ENCODE peak calls at places on chromosome 10, in seven cellular contexts. One of them, this sample, is unnamed.

GRCh38 chr10:91653214-91653875 is 20.5 kb upstream of the PPP1R3C start:
- DNase-seq in vagina: no peak
- DNase-seq in neural progenitor cell: no peak
- DNase-seq in heart right ventricle: no peak
- DNase-seq in cardiac fibroblast: peak
- DNase-seq in transverse colon: no peak
- DNase-seq in right atrium auricular region: no peak
- DNase-seq in this sample: no peak

GRCh38 chr10:14971867-14972448 is 12.8 kb downstream of the MEIG1 start:
- DNase-seq in vagina: no peak
- DNase-seq in neural progenitor cell: peak
- DNase-seq in heart right ventricle: no peak
- DNase-seq in cardiac fibroblast: peak
- DNase-seq in transverse colon: peak
- DNase-seq in right atrium auricular region: no peak
- DNase-seq in this sample: peak

GRCh38 chr10:69344591-69345244 is 66.4 kb downstream of the HK1 start:
- DNase-seq in vagina: no peak
- DNase-seq in neural progenitor cell: no peak
- DNase-seq in heart right ventricle: no peak
- DNase-seq in cardiac fibroblast: no peak
- DNase-seq in transverse colon: no peak
- DNase-seq in right atrium auricular region: no peak
- DNase-seq in this sample: no peak

GRCh38 chr10:116464257-116464656 is 36.6 kb downstream of the PNLIPRP3 start:
- DNase-seq in vagina: no peak
- DNase-seq in neural progenitor cell: no peak
- DNase-seq in heart right ventricle: no peak
- DNase-seq in cardiac fibroblast: no peak
- DNase-seq in transverse colon: no peak
- DNase-seq in right atrium auricular region: no peak
- DNase-seq in this sample: no peak

GRCh38 chr10:47245731-47246350 is 54.2 kb upstream of the GDF10 start:
- DNase-seq in vagina: peak
- DNase-seq in neural progenitor cell: no peak
- DNase-seq in heart right ventricle: no peak
- DNase-seq in cardiac fibroblast: no peak
- DNase-seq in transverse colon: peak
- DNase-seq in right atrium auricular region: peak
- DNase-seq in this sample: no peak

GRCh38 chr10:99234067-99234738 is 1.4 kb downstream of the HPSE2 start:
- DNase-seq in vagina: no peak
- DNase-seq in neural progenitor cell: peak
- DNase-seq in heart right ventricle: peak
- DNase-seq in cardiac fibroblast: peak
- DNase-seq in transverse colon: peak
- DNase-seq in right atrium auricular region: peak
- DNase-seq in this sample: peak

GRCh38 chr10:92126100-92126650 is 164.7 kb downstream of the CPEB3 start:
- DNase-seq in vagina: no peak
- DNase-seq in neural progenitor cell: no peak
- DNase-seq in heart right ventricle: no peak
- DNase-seq in cardiac fibroblast: peak
- DNase-seq in transverse colon: no peak
- DNase-seq in right atrium auricular region: no peak
- DNase-seq in this sample: no peak

GRCh38 chr10:114402871-114403544 is 1.3 kb downstream of the AFAP1L2 start:
- DNase-seq in vagina: no peak
- DNase-seq in neural progenitor cell: peak
- DNase-seq in heart right ventricle: no peak
- DNase-seq in cardiac fibroblast: no peak
- DNase-seq in transverse colon: no peak
- DNase-seq in right atrium auricular region: peak
- DNase-seq in this sample: no peak

GRCh38 chr10:114995468-114995867 is 57.5 kb downstream of the TRUB1 start:
- DNase-seq in vagina: no peak
- DNase-seq in neural progenitor cell: no peak
- DNase-seq in heart right ventricle: no peak
- DNase-seq in cardiac fibroblast: no peak
- DNase-seq in transverse colon: no peak
- DNase-seq in right atrium auricular region: no peak
- DNase-seq in this sample: no peak

GRCh38 chr10:123585477-123586445 is 80.4 kb upstream of the GPR26 start:
- DNase-seq in vagina: no peak
- DNase-seq in neural progenitor cell: no peak
- DNase-seq in heart right ventricle: no peak
- DNase-seq in cardiac fibroblast: no peak
- DNase-seq in transverse colon: no peak
- DNase-seq in right atrium auricular region: no peak
- DNase-seq in this sample: no peak

DNA sequence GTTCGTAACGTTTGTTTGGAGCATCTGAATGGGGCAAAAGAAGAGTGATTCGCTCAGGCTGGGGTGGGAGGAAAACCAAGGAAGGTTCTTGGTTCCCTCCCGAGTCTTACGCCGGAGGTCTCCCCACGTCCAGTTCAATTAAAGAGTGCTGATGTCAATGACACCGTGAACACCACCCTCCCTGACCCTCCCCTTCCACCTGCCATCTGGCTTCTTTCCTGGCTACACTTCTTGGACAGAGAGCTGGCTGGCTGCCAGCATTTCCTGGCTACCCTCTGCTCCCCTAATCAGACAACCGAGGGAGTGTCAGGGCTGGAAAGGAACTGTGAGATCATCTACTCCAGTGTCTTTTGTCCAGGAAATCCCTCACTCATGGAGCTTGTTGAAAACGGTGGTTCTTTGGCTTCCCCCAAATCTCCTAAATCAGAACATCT is 24.1 kb upstream of the FFAR4 start:
- DNase-seq in vagina: no peak
- DNase-seq in neural progenitor cell: peak
- DNase-seq in heart right ventricle: peak
- DNase-seq in cardiac fibroblast: peak
- DNase-seq in transverse colon: peak
- DNase-seq in right atrium auricular region: peak
- DNase-seq in this sample: peak
- H3K4me3 ChIP-seq in vagina: no peak
- H3K4me3 ChIP-seq in neural progenitor cell: peak
- H3K4me3 ChIP-seq in heart right ventricle: peak
- H3K4me3 ChIP-seq in cardiac fibroblast: peak
- H3K4me3 ChIP-seq in transverse colon: peak
- H3K4me3 ChIP-seq in right atrium auricular region: no peak
- H3K4me3 ChIP-seq in this sample: peak

DNA sequence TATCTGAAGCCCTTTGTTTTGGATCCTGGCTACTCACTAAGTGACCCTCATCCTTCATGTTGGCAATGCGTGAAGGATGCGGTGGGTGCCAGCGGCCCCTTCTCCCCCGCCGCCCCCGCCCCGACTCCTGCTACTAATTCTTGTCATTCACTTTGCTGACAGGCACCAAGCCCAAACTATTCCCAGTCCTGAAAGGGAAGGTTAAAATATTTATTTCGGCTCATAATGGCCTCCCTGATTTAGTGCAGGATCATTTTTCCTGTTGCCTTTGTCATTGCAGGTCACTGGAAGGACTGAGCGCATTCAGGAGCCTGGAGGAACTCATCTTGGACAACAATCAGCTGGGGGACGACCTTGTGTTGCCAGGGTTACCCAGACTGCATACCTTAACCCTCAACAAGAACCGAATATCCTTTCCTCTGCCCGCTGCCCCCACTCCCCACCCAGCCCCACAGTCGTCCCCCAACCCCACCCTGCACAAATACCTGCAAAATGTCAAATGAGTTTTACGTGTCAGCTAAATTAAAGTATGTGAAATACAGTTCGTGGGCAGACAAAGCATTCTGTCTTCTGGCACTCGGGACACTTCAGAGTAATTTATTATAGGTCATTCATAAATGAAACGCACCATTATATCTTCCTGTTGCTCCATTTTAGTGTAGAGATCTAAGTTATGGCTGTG is 604.4 kb downstream of the LRMDA start:
- DNase-seq in vagina: no peak
- DNase-seq in neural progenitor cell: peak
- DNase-seq in heart right ventricle: no peak
- DNase-seq in cardiac fibroblast: no peak
- DNase-seq in transverse colon: no peak
- DNase-seq in right atrium auricular region: no peak
- DNase-seq in this sample: no peak
- H3K4me3 ChIP-seq in vagina: no peak
- H3K4me3 ChIP-seq in neural progenitor cell: no peak
- H3K4me3 ChIP-seq in heart right ventricle: peak
- H3K4me3 ChIP-seq in cardiac fibroblast: no peak
- H3K4me3 ChIP-seq in transverse colon: no peak
- H3K4me3 ChIP-seq in right atrium auricular region: no peak
- H3K4me3 ChIP-seq in this sample: peak

DNA sequence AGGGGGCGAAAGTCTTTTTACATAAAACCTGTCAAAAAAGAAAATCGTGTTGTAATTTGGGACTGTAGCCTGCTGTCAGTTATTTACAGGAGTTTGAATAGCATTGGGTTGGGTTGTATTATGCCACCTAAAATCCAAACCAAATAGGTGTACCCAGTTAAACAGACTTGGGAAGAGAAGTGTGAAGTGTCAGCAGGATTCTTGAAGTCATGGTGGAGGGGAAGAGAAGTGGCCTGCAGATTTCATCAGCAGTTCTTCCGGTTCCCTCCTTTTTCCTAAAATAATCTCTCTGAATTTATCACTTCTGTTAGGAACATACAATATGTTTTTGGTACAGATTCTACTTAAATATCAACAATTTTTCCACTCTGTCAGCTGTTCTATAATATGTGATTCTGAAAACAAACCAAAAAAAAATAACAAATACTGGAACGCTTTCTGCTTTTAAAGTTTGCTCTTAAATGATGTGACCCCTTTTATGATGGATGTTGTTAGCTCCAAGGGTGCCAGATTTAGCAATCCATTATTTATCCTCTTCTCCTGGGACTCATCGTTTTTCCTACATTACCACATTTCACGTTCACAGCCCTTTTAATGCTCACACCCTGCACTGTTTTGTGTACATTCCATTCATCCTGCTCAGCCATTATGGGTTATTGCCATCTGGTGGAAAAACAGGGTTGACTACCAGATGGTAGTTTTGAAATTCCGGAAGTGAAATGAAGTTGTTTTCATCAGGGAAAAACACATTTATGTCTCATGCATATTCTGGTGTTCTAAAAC is 18.7 kb upstream of the ARHGAP12 start:
- DNase-seq in vagina: no peak
- DNase-seq in neural progenitor cell: no peak
- DNase-seq in heart right ventricle: peak
- DNase-seq in cardiac fibroblast: peak
- DNase-seq in transverse colon: no peak
- DNase-seq in right atrium auricular region: no peak
- DNase-seq in this sample: no peak
- H3K4me3 ChIP-seq in vagina: no peak
- H3K4me3 ChIP-seq in neural progenitor cell: no peak
- H3K4me3 ChIP-seq in heart right ventricle: no peak
- H3K4me3 ChIP-seq in cardiac fibroblast: peak
- H3K4me3 ChIP-seq in transverse colon: peak
- H3K4me3 ChIP-seq in right atrium auricular region: no peak
- H3K4me3 ChIP-seq in this sample: no peak

GRCh38 chr10:84329986-84330651 is 1.7 kb downstream of the CCSER2 start:
- DNase-seq in vagina: no peak
- DNase-seq in neural progenitor cell: no peak
- DNase-seq in heart right ventricle: no peak
- DNase-seq in cardiac fibroblast: no peak
- DNase-seq in transverse colon: no peak
- DNase-seq in right atrium auricular region: no peak
- DNase-seq in this sample: no peak
- H3K4me3 ChIP-seq in vagina: no peak
- H3K4me3 ChIP-seq in neural progenitor cell: peak
- H3K4me3 ChIP-seq in heart right ventricle: peak
- H3K4me3 ChIP-seq in cardiac fibroblast: peak
- H3K4me3 ChIP-seq in transverse colon: peak
- H3K4me3 ChIP-seq in right atrium auricular region: no peak
- H3K4me3 ChIP-seq in this sample: peak

GRCh38 chr10:50586740-50587088 is 37.0 kb downstream of the SGMS1 start:
- DNase-seq in vagina: no peak
- DNase-seq in neural progenitor cell: no peak
- DNase-seq in heart right ventricle: no peak
- DNase-seq in cardiac fibroblast: no peak
- DNase-seq in transverse colon: no peak
- DNase-seq in right atrium auricular region: no peak
- DNase-seq in this sample: no peak
- H3K4me3 ChIP-seq in vagina: no peak
- H3K4me3 ChIP-seq in neural progenitor cell: no peak
- H3K4me3 ChIP-seq in heart right ventricle: no peak
- H3K4me3 ChIP-seq in cardiac fibroblast: no peak
- H3K4me3 ChIP-seq in transverse colon: no peak
- H3K4me3 ChIP-seq in right atrium auricular region: no peak
- H3K4me3 ChIP-seq in this sample: no peak

GRCh38 chr10:5944389-5945202 is 32.7 kb downstream of the IL15RA start:
- DNase-seq in vagina: peak
- DNase-seq in neural progenitor cell: no peak
- DNase-seq in heart right ventricle: peak
- DNase-seq in cardiac fibroblast: peak
- DNase-seq in transverse colon: peak
- DNase-seq in right atrium auricular region: peak
- DNase-seq in this sample: peak
- H3K4me3 ChIP-seq in vagina: peak
- H3K4me3 ChIP-seq in neural progenitor cell: no peak
- H3K4me3 ChIP-seq in heart right ventricle: peak
- H3K4me3 ChIP-seq in cardiac fibroblast: peak
- H3K4me3 ChIP-seq in transverse colon: no peak
- H3K4me3 ChIP-seq in right atrium auricular region: peak
- H3K4me3 ChIP-seq in this sample: peak

GRCh38 chr10:70495691-70496261 is 17.2 kb downstream of the PALD1 start:
- DNase-seq in vagina: no peak
- DNase-seq in neural progenitor cell: no peak
- DNase-seq in heart right ventricle: no peak
- DNase-seq in cardiac fibroblast: no peak
- DNase-seq in transverse colon: no peak
- DNase-seq in right atrium auricular region: no peak
- DNase-seq in this sample: no peak

GRCh38 chr10:70494966-70495365 is 16.4 kb downstream of the PALD1 start:
- DNase-seq in vagina: no peak
- DNase-seq in neural progenitor cell: no peak
- DNase-seq in heart right ventricle: peak
- DNase-seq in cardiac fibroblast: no peak
- DNase-seq in transverse colon: peak
- DNase-seq in right atrium auricular region: no peak
- DNase-seq in this sample: peak

GRCh38 chr10:70492786-70493659 is 14.5 kb downstream of the PALD1 start:
- DNase-seq in vagina: no peak
- DNase-seq in neural progenitor cell: no peak
- DNase-seq in heart right ventricle: no peak
- DNase-seq in cardiac fibroblast: no peak
- DNase-seq in transverse colon: peak
- DNase-seq in right atrium auricular region: no peak
- DNase-seq in this sample: peak

GRCh38 chr10:70494536-70494935 is 16.0 kb downstream of the PALD1 start:
- DNase-seq in vagina: no peak
- DNase-seq in neural progenitor cell: no peak
- DNase-seq in heart right ventricle: no peak
- DNase-seq in cardiac fibroblast: no peak
- DNase-seq in transverse colon: no peak
- DNase-seq in right atrium auricular region: no peak
- DNase-seq in this sample: no peak

GRCh38 chr10:70493660-70494234 is 15.2 kb downstream of the PALD1 start:
- DNase-seq in vagina: no peak
- DNase-seq in neural progenitor cell: peak
- DNase-seq in heart right ventricle: peak
- DNase-seq in cardiac fibroblast: no peak
- DNase-seq in transverse colon: peak
- DNase-seq in right atrium auricular region: no peak
- DNase-seq in this sample: no peak
- H3K4me3 ChIP-seq in vagina: no peak
- H3K4me3 ChIP-seq in neural progenitor cell: no peak
- H3K4me3 ChIP-seq in heart right ventricle: no peak
- H3K4me3 ChIP-seq in cardiac fibroblast: no peak
- H3K4me3 ChIP-seq in transverse colon: no peak
- H3K4me3 ChIP-seq in right atrium auricular region: no peak
- H3K4me3 ChIP-seq in this sample: no peak